ENCODE peak calls at places on chromosomes 16 and 17, in seven cellular contexts. O, I, P, R, W, Q and V are unnamed samples.

GRCh38 chr16:70568601-70569217 is 45.1 kb downstream of the SF3B3 start:
- DNase-seq in I (no peak), O (no peak), R (no peak), Q (no peak), W (no peak), P (no peak), V (no peak)

GRCh38 chr16:3681206-3681605 is 26.7 kb downstream of the DNASE1 start:
- DNase-seq in I (no peak), O (no peak), P (no peak), R (no peak), W (no peak), Q (no peak), V (no peak)

GRCh38 chr16:25692307-25692706 is 548 bp downstream of the HS3ST4 start:
- DNase-seq in R (no peak), P (peak), I (no peak), W (no peak), O (no peak), Q (no peak), V (peak)

GRCh38 chr17:61366715-61367413 is 32.8 kb upstream of the TBX2 start:
- DNase-seq in R (no peak), P (no peak), Q (peak), I (no peak), W (no peak), O (no peak), V (no peak)

GRCh38 chr16:14486520-14487303 is 143.3 kb downstream of the PARN start:
- DNase-seq in I (no peak), P (no peak), O (peak), R (no peak), Q (peak), W (peak), V (peak)

GRCh38 chr17:76237859-76238313 is 2.4 kb downstream of the RNF157 start:
- DNase-seq in I (no peak), W (no peak), Q (peak), O (no peak), P (no peak), R (no peak), V (no peak)

GRCh38 chr16:12874135-12874534 is 27.3 kb upstream of the SHISA9 start:
- DNase-seq in I (no peak), Q (no peak), O (no peak), R (no peak), W (no peak), P (no peak), V (no peak)

GRCh38 chr17:60327870-60328362 is 64.0 kb downstream of the USP32 start:
- DNase-seq in W (no peak), O (no peak), P (no peak), Q (no peak), R (no peak), I (no peak), V (no peak)

GRCh38 chr17:69460963-69461922 is 46.7 kb downstream of the MAP2K6 start:
- DNase-seq in P (no peak), R (no peak), W (no peak), O (no peak), Q (no peak), I (no peak), V (no peak)

GRCh38 chr17:39001703-39002637 is 34.8 kb upstream of the FBXO47 start:
- DNase-seq in R (no peak), W (peak), Q (no peak), P (no peak), O (no peak), I (no peak), V (no peak)

GRCh38 chr16:82063456-82064082 is 28.5 kb downstream of the HSD17B2 start:
- DNase-seq in W (no peak), O (no peak), I (no peak), R (no peak), Q (peak), P (no peak), V (no peak)

DNA sequence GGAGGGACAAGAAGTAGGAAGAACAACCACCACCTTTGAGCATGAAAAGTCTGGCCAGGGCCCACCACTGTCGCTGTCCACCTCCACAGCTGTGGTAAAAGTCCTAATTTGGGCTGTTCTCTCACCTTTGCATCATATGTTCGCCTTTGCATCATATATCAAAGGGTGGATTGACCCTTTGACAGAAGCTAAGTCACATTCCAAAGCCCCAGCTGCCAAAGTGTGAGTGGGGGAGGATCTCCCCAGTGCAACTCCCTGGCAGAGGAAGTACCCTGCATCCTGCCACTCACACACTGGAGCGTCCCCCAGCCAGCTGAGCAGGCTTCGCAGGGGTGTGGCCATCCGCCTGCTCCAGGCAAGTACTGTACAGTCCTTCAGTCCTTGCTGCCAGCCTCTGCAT is 12.7 kb upstream of the SPECC1 start:
- DNase-seq in I (no peak), O (no peak), R (no peak), W (no peak), P (no peak), Q (no peak), V (no peak)
- TF ChIP-seq YY1 in I (no peak), O (no peak), R (no peak), W (no peak), P (no peak), Q (no peak), V (no peak)

DNA sequence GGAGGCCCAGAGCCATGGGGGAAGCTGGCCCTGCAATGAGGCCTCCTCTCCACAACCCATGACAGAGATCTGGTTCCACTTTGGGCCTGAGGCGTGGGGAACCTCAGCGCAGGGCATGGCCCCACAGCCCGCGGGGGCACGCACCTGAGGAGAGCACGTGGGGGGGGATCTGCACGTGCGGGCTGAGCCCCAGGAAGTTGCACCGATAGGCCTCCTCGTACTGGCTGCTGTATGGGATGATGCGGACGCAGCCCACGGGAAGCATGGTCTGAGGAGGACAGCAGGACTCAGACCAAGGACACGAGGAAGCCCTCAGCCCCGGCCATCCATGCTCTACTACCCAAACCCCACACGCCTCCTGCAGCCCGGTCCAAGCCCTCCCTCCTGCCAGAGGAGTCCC is 10.1 kb upstream of the PLD6 start:
- DNase-seq in W (no peak), R (no peak), Q (no peak), O (no peak), I (no peak), P (no peak), V (no peak)
- TF ChIP-seq YY1 in W (no peak), R (no peak), Q (no peak), O (no peak), I (no peak), P (no peak), V (no peak)

DNA sequence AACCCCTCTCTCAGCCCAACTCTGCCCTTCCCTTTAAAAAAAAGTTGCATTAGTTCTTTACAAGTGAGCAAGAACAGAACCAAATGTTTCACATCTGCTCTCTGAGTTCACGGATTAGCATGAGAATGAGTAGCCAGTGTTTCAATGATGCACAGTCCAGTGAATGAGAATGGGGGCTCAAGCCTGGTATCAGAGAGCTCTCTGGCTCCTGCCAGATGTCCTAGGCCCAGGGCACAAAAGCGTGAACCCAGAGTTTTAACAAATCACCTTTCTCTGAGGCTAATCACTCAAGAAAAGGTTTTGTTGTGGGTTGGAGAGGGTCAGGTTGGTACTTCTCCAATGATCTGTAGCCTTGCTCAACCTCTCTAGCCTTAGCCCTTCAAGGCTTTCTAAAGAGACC is 41.5 kb upstream of the HS3ST3A1 start:
- DNase-seq in Q (no peak), I (peak), W (no peak), P (no peak), R (no peak), O (no peak), V (no peak)
- TF ChIP-seq YY1 in Q (no peak), I (no peak), W (no peak), P (no peak), R (no peak), O (no peak), V (no peak)

DNA sequence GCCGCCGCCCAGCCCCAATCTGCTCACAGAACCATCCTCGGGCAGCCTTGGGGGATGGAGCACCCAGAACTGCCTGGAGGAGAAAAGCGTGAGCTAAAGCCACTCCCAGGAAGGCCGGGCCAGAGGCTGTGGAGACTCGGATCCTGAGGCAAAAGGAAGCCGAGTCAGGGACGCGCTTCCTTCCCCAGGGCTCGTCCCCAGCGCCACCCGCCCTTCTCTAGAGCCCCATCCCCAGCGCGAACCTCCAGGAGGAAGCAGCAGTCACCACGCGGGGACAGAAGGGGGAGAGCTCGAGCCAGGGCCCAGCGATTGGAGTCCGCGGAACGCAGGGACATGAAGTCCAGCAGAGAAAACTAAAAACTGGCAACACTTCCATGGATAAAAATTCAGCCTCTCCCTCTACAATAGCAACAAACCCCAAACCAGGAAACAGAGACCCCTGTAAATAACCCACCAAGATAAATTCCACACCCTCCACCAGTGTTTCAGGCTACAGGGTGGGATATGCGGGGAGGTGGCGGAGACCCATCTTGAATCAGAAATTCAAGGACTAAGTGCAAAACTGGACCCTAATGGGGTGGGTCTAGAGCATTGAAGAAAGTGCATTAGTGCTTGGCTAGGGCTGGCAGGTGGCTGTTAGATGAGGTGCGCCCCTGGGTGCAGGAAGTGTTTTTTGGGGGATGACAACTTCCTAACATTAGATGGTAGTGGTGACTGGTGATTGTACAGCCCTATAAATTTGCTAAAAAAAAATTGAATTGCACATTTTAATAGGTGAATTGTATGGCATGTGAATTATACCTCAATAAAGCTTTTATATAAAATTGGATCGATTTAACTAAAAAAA is 116.1 kb upstream of the METRNL start:
- DNase-seq in I (no peak), Q (no peak), R (no peak), W (no peak), P (peak), O (no peak), V (peak)
- TF ChIP-seq YY1 in I (no peak), Q (no peak), R (no peak), W (no peak), P (no peak), O (no peak), V (no peak)

GRCh38 chr17:1490643-1491405 is 1.7 kb downstream of the MYO1C start:
- DNase-seq in R (no peak), Q (peak), I (no peak), W (peak), O (no peak), P (peak), V (peak)
- TF ChIP-seq YY1 in R (no peak), Q (no peak), I (no peak), W (peak), O (no peak), P (no peak), V (no peak)

GRCh38 chr17:29195465-29196081 is 15.4 kb upstream of the MYO18A start:
- DNase-seq in Q (no peak), P (no peak), W (no peak), I (no peak), R (no peak), O (no peak), V (no peak)
- TF ChIP-seq YY1 in Q (no peak), P (no peak), W (no peak), I (no peak), R (no peak), O (no peak), V (no peak)